ENCODE peak calls at places on chromosomes 7 and 10, in nine cellular contexts. V is cardiac fibroblast; E is Panc1; D is neural progenitor cell; Q is fibroblast of lung; F is stomach; Z is CD8-positive, alpha-beta T cell; P is left ventricle myocardium inferior; H is brain microvascular endothelial cell. K is an unnamed sample.

GRCh38 chr7:112414855-112415490 is 35.3 kb upstream of the IFRD1 start:
- DNase-seq in V (peak), E (no peak), D (peak), Q (peak), F (no peak), Z (no peak), P (no peak), H (peak), K (no peak)

GRCh38 chr10:79385804-79386531 is 38.7 kb downstream of the PPIF start:
- DNase-seq in V (peak), E (no peak), D (peak), Q (no peak), F (no peak), Z (peak), P (peak), H (no peak), K (no peak)

GRCh38 chr7:44104880-44105771 is 981 bp downstream of the AEBP1 start:
- DNase-seq in V (peak), E (no peak), D (peak), Q (peak), F (no peak), Z (no peak), P (no peak), H (peak), K (no peak)

GRCh38 chr10:50409965-50410811 is 158.9 kb upstream of the ASAH2 start:
- DNase-seq in V (no peak), E (no peak), D (no peak), Q (no peak), F (no peak), Z (no peak), P (no peak), H (peak), K (no peak)

GRCh38 chr7:115603416-115603815 is 427.1 kb downstream of the TFEC start:
- DNase-seq in V (no peak), E (no peak), D (no peak), Q (no peak), F (no peak), Z (no peak), P (no peak), H (no peak), K (no peak)

GRCh38 chr10:408223-408622 is 273.0 kb downstream of the ZMYND11 start:
- DNase-seq in V (no peak), E (no peak), D (no peak), Q (no peak), F (no peak), Z (no peak), P (no peak), H (no peak), K (peak)

GRCh38 chr10:132641966-132642731 is 104.6 kb downstream of the INPP5A start:
- DNase-seq in V (no peak), E (no peak), D (no peak), Q (no peak), F (no peak), Z (no peak), P (no peak), H (no peak), K (no peak)

GRCh38 chr10:118950190-118950658 is 79.3 kb upstream of the NANOS1 start:
- DNase-seq in V (peak), E (no peak), D (no peak), Q (no peak), F (peak), Z (no peak), P (no peak), H (no peak), K (no peak)

GRCh38 chr10:35271086-35271834 is 65.0 kb upstream of the CCNY start:
- DNase-seq in V (no peak), E (no peak), D (peak), Q (no peak), F (no peak), Z (no peak), P (no peak), H (no peak), K (no peak)

GRCh38 chr10:123245264-123245663 is 91.1 kb downstream of the BUB3 start:
- DNase-seq in V (no peak), E (no peak), D (peak), Q (no peak), F (no peak), Z (no peak), P (no peak), H (no peak), K (no peak)

GRCh38 chr10:82668266-82668665 is 793.3 kb downstream of the NRG3 start:
- DNase-seq in V (no peak), E (no peak), D (no peak), Q (no peak), F (no peak), Z (no peak), P (no peak), H (peak), K (no peak)

GRCh38 chr10:11521860-11522259 is 89.6 kb downstream of the USP6NL start:
- DNase-seq in V (peak), E (no peak), D (no peak), Q (peak), F (no peak), Z (no peak), P (no peak), H (no peak), K (no peak)

GRCh38 chr7:35519971-35520809 is 174.7 kb downstream of the HERPUD2 start:
- DNase-seq in V (peak), E (peak), D (peak), Q (peak), F (peak), Z (peak), P (peak), H (peak), K (no peak)

GRCh38 chr10:44153901-44154670 is 230.8 kb downstream of the CXCL12 start:
- DNase-seq in V (no peak), E (no peak), D (no peak), Q (no peak), F (no peak), Z (no peak), P (no peak), H (no peak), K (no peak)

GRCh38 chr7:30888783-30889182 is 22.9 kb upstream of the AQP1 start:
- DNase-seq in V (peak), E (no peak), D (no peak), Q (peak), F (no peak), Z (no peak), P (no peak), H (peak), K (peak)

GRCh38 chr7:139108256-139109187 is 998 bp downstream of the ZC3HAV1 start:
- DNase-seq in V (peak), E (no peak), D (peak), Q (peak), F (peak), Z (peak), P (peak), H (peak), K (no peak)

GRCh38 chr7:23468721-23469149 is 1.6 kb downstream of the IGF2BP3 start:
- DNase-seq in V (no peak), E (no peak), D (peak), Q (no peak), F (no peak), Z (no peak), P (no peak), H (no peak), K (no peak)

GRCh38 chr10:131010965-131011575 is 300.5 kb downstream of the TCERG1L start:
- DNase-seq in V (no peak), E (no peak), D (no peak), Q (no peak), F (no peak), Z (no peak), P (no peak), H (no peak), K (no peak)

GRCh38 chr7:44283381-44284211 is 41.8 kb downstream of the CAMK2B start:
- DNase-seq in V (no peak), E (no peak), D (no peak), Q (no peak), F (no peak), Z (no peak), P (peak), H (no peak), K (no peak)

GRCh38 chr7:130494480-130494879 is 2.6 kb downstream of the MEST start:
- DNase-seq in V (no peak), E (no peak), D (no peak), Q (peak), F (no peak), Z (no peak), P (no peak), H (no peak), K (no peak)

GRCh38 chr10:70651661-70652060 is 20.6 kb upstream of the ADAMTS14 start:
- DNase-seq in V (no peak), E (no peak), D (peak), Q (no peak), F (no peak), Z (no peak), P (no peak), H (no peak), K (no peak)

GRCh38 chr10:122128357-122128756 is 139.4 kb downstream of the TACC2 start:
- DNase-seq in V (peak), E (no peak), D (no peak), Q (peak), F (peak), Z (no peak), P (peak), H (no peak), K (no peak)
- H3K4me3 ChIP-seq in V (no peak), E (peak), D (no peak), Q (peak), F (no peak), Z (no peak), P (peak), H (no peak), K (no peak)

DNA sequence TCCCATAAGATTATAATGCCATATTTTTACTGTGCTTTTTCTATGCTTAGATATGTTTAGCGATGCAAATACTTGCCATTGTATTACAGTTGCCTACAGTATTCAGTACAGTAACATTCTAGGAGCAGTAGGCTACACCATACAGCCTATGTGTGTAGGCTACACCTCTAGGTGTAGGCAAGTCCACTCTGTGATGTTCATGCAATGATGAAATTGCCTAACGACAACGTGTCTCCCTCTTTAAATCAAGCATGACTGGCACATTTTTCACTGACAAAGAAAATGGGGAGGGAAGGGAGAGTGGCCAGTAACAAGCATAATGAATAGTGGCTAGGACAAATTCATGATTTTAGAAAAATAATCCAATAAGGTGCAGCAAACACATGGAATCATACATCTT is 1.7 kb downstream of the NCAPG2 start:
- DNase-seq in V (no peak), E (no peak), D (no peak), Q (no peak), F (no peak), Z (no peak), P (no peak), H (no peak), K (no peak)
- H3K4me3 ChIP-seq in V (no peak), E (peak), D (peak), Q (peak), F (no peak), Z (no peak), P (no peak), H (no peak), K (peak)

GRCh38 chr7:92134271-92135099 is at the start of gene CYP51A1:
- DNase-seq in V (peak), E (peak), D (peak), Q (peak), F (peak), Z (peak), P (peak), H (peak), K (peak)

GRCh38 chr7:92137531-92137930 is 3.3 kb upstream of the CYP51A1 start:
- DNase-seq in V (peak), E (no peak), D (no peak), Q (no peak), F (no peak), Z (no peak), P (no peak), H (no peak), K (no peak)

GRCh38 chr7:92135100-92135429 is 788 bp upstream of the CYP51A1 start:
- DNase-seq in V (peak), E (peak), D (peak), Q (no peak), F (peak), Z (no peak), P (no peak), H (peak), K (no peak)

GRCh38 chr7:92133737-92134270 is 473 bp downstream of the CYP51A1 start:
- DNase-seq in V (peak), E (no peak), D (peak), Q (peak), F (peak), Z (peak), P (peak), H (peak), K (no peak)

GRCh38 chr7:92135490-92135889 is 1.2 kb upstream of the CYP51A1 start:
- DNase-seq in V (peak), E (no peak), D (peak), Q (peak), F (no peak), Z (no peak), P (no peak), H (no peak), K (no peak)
- H3K4me3 ChIP-seq in V (peak), E (peak), D (peak), Q (peak), F (peak), Z (no peak), P (peak), H (peak), K (no peak)

DNA sequence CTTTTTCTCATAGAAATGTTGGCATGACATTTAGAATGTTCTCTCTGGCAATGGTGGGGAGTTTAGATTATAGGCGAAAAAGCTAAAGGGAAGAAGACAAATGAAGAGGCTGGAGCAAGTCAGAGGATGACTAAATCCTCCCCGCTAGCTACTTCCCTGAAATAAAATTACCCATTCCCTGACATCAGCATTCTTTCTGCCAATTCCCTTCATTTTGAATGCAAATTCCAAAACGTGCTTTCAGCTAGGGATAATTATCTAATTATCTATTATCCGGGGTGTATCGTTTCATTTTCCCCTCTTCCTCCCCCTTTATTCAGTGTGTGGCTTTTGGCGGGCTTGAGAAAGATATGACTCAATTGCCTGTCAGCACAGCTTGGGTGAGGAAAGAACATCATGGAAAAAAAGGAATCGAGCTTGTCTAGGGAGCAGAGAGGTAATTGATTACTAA is 672.3 kb downstream of the TNS3 start:
- DNase-seq in V (peak), E (no peak), D (no peak), Q (peak), F (no peak), Z (no peak), P (no peak), H (peak), K (no peak)
- H3K4me3 ChIP-seq in V (no peak), E (no peak), D (no peak), Q (no peak), F (no peak), Z (no peak), P (no peak), H (peak), K (no peak)

GRCh38 chr7:27177795-27178320 is 3.7 kb upstream of the HOXA10 start:
- DNase-seq in V (no peak), E (no peak), D (no peak), Q (no peak), F (no peak), Z (no peak), P (no peak), H (no peak), K (no peak)

GRCh38 chr7:27179503-27180430 is 5.3 kb downstream of the HOXA11 start:
- DNase-seq in V (peak), E (no peak), D (peak), Q (peak), F (peak), Z (peak), P (peak), H (no peak), K (no peak)

GRCh38 chr7:27179030-27179429 is 4.9 kb upstream of the HOXA10 start:
- DNase-seq in V (no peak), E (no peak), D (no peak), Q (no peak), F (no peak), Z (no peak), P (peak), H (no peak), K (no peak)

GRCh38 chr7:27176962-27177794 is 3.1 kb upstream of the HOXA10 start:
- DNase-seq in V (no peak), E (no peak), D (no peak), Q (no peak), F (no peak), Z (no peak), P (peak), H (no peak), K (no peak)

DNA sequence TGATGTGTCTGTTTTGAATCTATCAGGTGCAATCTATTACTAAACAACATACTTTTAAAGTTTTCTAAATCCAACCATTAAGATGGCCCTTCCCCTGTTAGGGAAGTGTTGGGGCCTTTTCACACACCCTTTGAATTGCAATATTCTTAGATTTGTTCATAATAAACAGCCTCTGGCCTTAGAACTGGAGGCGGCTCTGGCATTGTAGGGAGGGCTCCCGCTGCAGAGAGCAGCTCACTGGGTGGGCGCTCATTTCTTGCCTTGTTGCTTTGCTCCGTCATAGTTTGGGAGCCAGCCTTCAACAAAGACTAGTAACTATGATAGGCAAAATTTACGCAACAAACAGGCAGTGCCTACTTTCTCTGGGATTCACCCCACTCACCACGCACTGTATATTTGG is 4.2 kb upstream of the HOXA10 start:
- DNase-seq in V (no peak), E (no peak), D (no peak), Q (no peak), F (no peak), Z (no peak), P (no peak), H (no peak), K (no peak)
- H3K4me3 ChIP-seq in V (no peak), E (no peak), D (no peak), Q (no peak), F (no peak), Z (no peak), P (no peak), H (no peak), K (peak)

DNA sequence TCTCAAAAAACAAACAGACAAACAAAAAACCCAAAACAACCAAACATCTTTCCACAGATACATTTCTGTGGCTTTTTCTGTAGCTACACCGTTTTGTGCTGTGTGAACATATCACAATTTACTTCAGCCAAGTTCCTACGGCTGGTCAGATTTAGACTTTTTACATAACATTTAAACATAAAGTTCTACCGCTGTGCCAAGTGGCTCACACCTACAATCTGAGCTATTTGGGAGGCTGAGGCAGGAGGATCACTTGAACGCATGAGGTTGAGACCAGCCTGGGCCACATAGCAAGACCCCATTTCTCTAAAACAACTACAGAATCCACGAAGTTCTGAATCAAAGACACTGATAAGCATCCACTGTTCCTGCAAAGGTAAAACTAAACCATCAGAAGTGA is 30.3 kb downstream of the DAGLB start:
- DNase-seq in V (no peak), E (no peak), D (no peak), Q (no peak), F (no peak), Z (no peak), P (no peak), H (no peak), K (no peak)
- H3K4me3 ChIP-seq in V (no peak), E (no peak), D (no peak), Q (no peak), F (no peak), Z (no peak), P (no peak), H (no peak), K (no peak)